ENCODE peak calls at places on chromosomes 3 and 15, in nine cellular contexts. O, Z, B, U, V, M, T, G and P are unnamed samples.

GRCh38 chr3:42529463-42529862 is 27.0 kb downstream of the VIPR1 start:
- DNase-seq in V (peak; percentile 47), M (no peak), U (no peak), G (no peak), T (no peak), Z (no peak), B (no peak), O (no peak), P (no peak)

GRCh38 chr15:66067687-66068086 is 185.9 kb downstream of the MEGF11 start:
- DNase-seq in B (no peak), T (no peak), V (no peak), G (no peak), O (no peak), M (no peak), Z (no peak), U (no peak), P (no peak)

GRCh38 chr3:197670361-197670760 is 66.3 kb downstream of the RUBCN start:
- DNase-seq in M (no peak), V (no peak), O (no peak), B (no peak), Z (no peak), G (no peak), U (no peak), T (no peak), P (no peak)

GRCh38 chr3:177820683-177821316 is 623.5 kb upstream of the TBL1XR1 start:
- DNase-seq in G (peak; percentile 94), T (no peak), M (peak; percentile 81), Z (no peak), V (no peak), B (no peak), U (no peak), O (peak; percentile 61), P (no peak)

GRCh38 chr3:16849795-16850194 is 35.0 kb upstream of the PLCL2 start:
- DNase-seq in U (no peak), G (peak; percentile 77), O (peak; percentile 89), B (no peak), Z (no peak), T (no peak), V (no peak), M (peak; percentile 25), P (no peak)

GRCh38 chr3:9893739-9894138 is 3.3 kb downstream of the JAGN1 start:
- DNase-seq in U (no peak), Z (no peak), O (no peak), G (no peak), T (no peak), V (no peak), B (no peak), M (no peak), P (no peak)

GRCh38 chr15:71329509-71330260 is 214.4 kb downstream of the THSD4 start:
- DNase-seq in U (no peak), G (peak; percentile 87), T (peak; percentile 69), Z (no peak), O (peak; percentile 22), B (no peak), V (no peak), M (no peak), P (peak; percentile 48)

GRCh38 chr3:167166012-167166411 is 214.1 kb downstream of the ZBBX start:
- DNase-seq in O (no peak), U (no peak), T (no peak), G (no peak), V (no peak), Z (no peak), B (no peak), M (no peak), P (no peak)

GRCh38 chr3:194389269-194389668 is 9.8 kb downstream of the GP5 start:
- DNase-seq in M (no peak), T (no peak), Z (no peak), G (no peak), O (no peak), B (no peak), U (no peak), V (no peak), P (no peak)

GRCh38 chr3:151192545-151192944 is 10.5 kb downstream of the GPR171 start:
- DNase-seq in Z (no peak), G (no peak), O (no peak), U (no peak), V (no peak), B (no peak), T (no peak), M (no peak), P (no peak)

GRCh38 chr3:106850429-106850828 is 526.8 kb upstream of the CCDC54 start:
- DNase-seq in G (peak; percentile 81), M (no peak), U (no peak), Z (no peak), T (no peak), B (no peak), V (no peak), O (peak; percentile 34), P (no peak)

GRCh38 chr3:141302364-141303141 is 65.8 kb upstream of the ZBTB38 start:
- DNase-seq in B (no peak), U (no peak), O (peak; percentile 71), V (no peak), T (no peak), M (peak; percentile 88), G (peak; percentile 56), Z (no peak), P (no peak)

GRCh38 chr3:39805650-39806049 is 3.8 kb upstream of the MYRIP start:
- DNase-seq in T (no peak), M (no peak), B (no peak), O (no peak), V (no peak), G (no peak), U (no peak), Z (no peak), P (no peak)